ENCODE peak calls at places on chromosomes 6 and 20, in six cellular contexts. One of them, this sample, is unnamed.
A peak's percentile ranks its signal among the peaks of the same experiment; 100 is the strongest.

GRCh38 chr20:48015943-48016723 is 230.9 kb upstream of the SULF2 start:
- DNase-seq in A549: no peak
- DNase-seq in GM12878: no peak
- DNase-seq in IMR-90: peak; percentile 82
- DNase-seq in SK-N-SH: no peak
- DNase-seq in HepG2: no peak
- DNase-seq in this sample: no peak

GRCh38 chr6:11779308-11780096 is 899 bp upstream of the ADTRP start:
- DNase-seq in A549: no peak
- DNase-seq in GM12878: no peak
- DNase-seq in IMR-90: no peak
- DNase-seq in SK-N-SH: no peak
- DNase-seq in HepG2: no peak
- DNase-seq in this sample: no peak

GRCh38 chr6:9801255-9801757 is 613.6 kb downstream of the TFAP2A start:
- DNase-seq in A549: no peak
- DNase-seq in GM12878: no peak
- DNase-seq in IMR-90: peak; percentile 82
- DNase-seq in SK-N-SH: no peak
- DNase-seq in HepG2: no peak
- DNase-seq in this sample: no peak

GRCh38 chr6:74574794-74575193 is 631.1 kb downstream of the COL12A1 start:
- DNase-seq in A549: no peak
- DNase-seq in GM12878: no peak
- DNase-seq in IMR-90: peak; percentile 58
- DNase-seq in SK-N-SH: peak; percentile 13
- DNase-seq in HepG2: peak; percentile 49
- DNase-seq in this sample: peak; percentile 9

GRCh38 chr6:7085911-7086310 is 21.9 kb upstream of the RREB1 start:
- DNase-seq in A549: no peak
- DNase-seq in GM12878: no peak
- DNase-seq in IMR-90: no peak
- DNase-seq in SK-N-SH: peak; percentile 65
- DNase-seq in HepG2: no peak
- DNase-seq in this sample: no peak

GRCh38 chr6:35727935-35728662 is 8.7 kb upstream of the ARMC12 start:
- DNase-seq in A549: peak; percentile 62
- DNase-seq in GM12878: no peak
- DNase-seq in IMR-90: peak; percentile 94
- DNase-seq in SK-N-SH: peak; percentile 89
- DNase-seq in HepG2: peak; percentile 76
- DNase-seq in this sample: peak; percentile 97

GRCh38 chr6:16819752-16820151 is 58.5 kb upstream of the ATXN1 start:
- DNase-seq in A549: no peak
- DNase-seq in GM12878: no peak
- DNase-seq in IMR-90: peak; percentile 30
- DNase-seq in SK-N-SH: no peak
- DNase-seq in HepG2: no peak
- DNase-seq in this sample: peak; percentile 26

GRCh38 chr6:4125500-4125899 is 9.9 kb downstream of the ECI2 start:
- DNase-seq in A549: no peak
- DNase-seq in GM12878: no peak
- DNase-seq in IMR-90: peak; percentile 8
- DNase-seq in SK-N-SH: no peak
- DNase-seq in HepG2: no peak
- DNase-seq in this sample: no peak

GRCh38 chr6:4776967-4777925 is 1.0 kb downstream of the CDYL start:
- DNase-seq in A549: no peak
- DNase-seq in GM12878: no peak
- DNase-seq in IMR-90: peak; percentile 39
- DNase-seq in SK-N-SH: no peak
- DNase-seq in HepG2: no peak
- DNase-seq in this sample: peak; percentile 59

GRCh38 chr20:10090588-10091166 is 55.9 kb downstream of the ANKEF1 start:
- DNase-seq in A549: peak; percentile 57
- DNase-seq in GM12878: no peak
- DNase-seq in IMR-90: peak; percentile 53
- DNase-seq in SK-N-SH: peak; percentile 50
- DNase-seq in HepG2: peak; percentile 63
- DNase-seq in this sample: peak; percentile 43

GRCh38 chr6:96899019-96899418 is 1.3 kb upstream of the NDUFAF4 start:
- DNase-seq in A549: peak; percentile 6
- DNase-seq in GM12878: no peak
- DNase-seq in IMR-90: peak; percentile 55
- DNase-seq in SK-N-SH: peak; percentile 19
- DNase-seq in HepG2: peak; percentile 19
- DNase-seq in this sample: no peak

GRCh38 chr6:75268121-75268987 is 16.2 kb downstream of the TMEM30A start:
- DNase-seq in A549: no peak
- DNase-seq in GM12878: no peak
- DNase-seq in IMR-90: peak; percentile 54
- DNase-seq in SK-N-SH: no peak
- DNase-seq in HepG2: no peak
- DNase-seq in this sample: no peak

GRCh38 chr6:26172496-26172958 is 85.3 kb downstream of the HFE start:
- DNase-seq in A549: no peak
- DNase-seq in GM12878: no peak
- DNase-seq in IMR-90: peak; percentile 46
- DNase-seq in SK-N-SH: peak; percentile 39
- DNase-seq in HepG2: no peak
- DNase-seq in this sample: peak; percentile 66

GRCh38 chr6:21953831-21954801 is 342.7 kb downstream of the PRL start:
- DNase-seq in A549: no peak
- DNase-seq in GM12878: no peak
- DNase-seq in IMR-90: peak; percentile 93
- DNase-seq in SK-N-SH: peak; percentile 66
- DNase-seq in HepG2: peak; percentile 15
- DNase-seq in this sample: peak; percentile 17

GRCh38 chr6:125273965-125274364 is 27.8 kb downstream of the HDDC2 start:
- DNase-seq in A549: no peak
- DNase-seq in GM12878: no peak
- DNase-seq in IMR-90: peak; percentile 24
- DNase-seq in SK-N-SH: no peak
- DNase-seq in HepG2: no peak
- DNase-seq in this sample: no peak

GRCh38 chr6:64520050-64520449 is 884.4 kb downstream of the PHF3 start:
- DNase-seq in A549: peak; percentile 4
- DNase-seq in GM12878: peak; percentile 5
- DNase-seq in IMR-90: peak; percentile 95
- DNase-seq in SK-N-SH: no peak
- DNase-seq in HepG2: no peak
- DNase-seq in this sample: no peak

GRCh38 chr6:56364482-56365313 is 117.3 kb upstream of the COL21A1 start:
- DNase-seq in A549: no peak
- DNase-seq in GM12878: no peak
- DNase-seq in IMR-90: peak; percentile 78
- DNase-seq in SK-N-SH: peak; percentile 21
- DNase-seq in HepG2: no peak
- DNase-seq in this sample: no peak

GRCh38 chr6:87155920-87156600 is 695 bp downstream of the ZNF292 start:
- DNase-seq in A549: peak; percentile 3
- DNase-seq in GM12878: no peak
- DNase-seq in IMR-90: peak; percentile 46
- DNase-seq in SK-N-SH: peak; percentile 60
- DNase-seq in HepG2: peak; percentile 39
- DNase-seq in this sample: peak; percentile 59

GRCh38 chr6:107230024-107230423 is 114.7 kb upstream of the BEND3 start:
- DNase-seq in A549: no peak
- DNase-seq in GM12878: no peak
- DNase-seq in IMR-90: no peak
- DNase-seq in SK-N-SH: no peak
- DNase-seq in HepG2: no peak
- DNase-seq in this sample: no peak
- TF ChIP-seq SMC3 in A549: no peak
- TF ChIP-seq SMC3 in GM12878: no peak
- TF ChIP-seq SMC3 in IMR-90: no peak
- TF ChIP-seq SMC3 in SK-N-SH: no peak
- TF ChIP-seq SMC3 in HepG2: no peak
- TF ChIP-seq SMC3 in this sample: no peak

DNA sequence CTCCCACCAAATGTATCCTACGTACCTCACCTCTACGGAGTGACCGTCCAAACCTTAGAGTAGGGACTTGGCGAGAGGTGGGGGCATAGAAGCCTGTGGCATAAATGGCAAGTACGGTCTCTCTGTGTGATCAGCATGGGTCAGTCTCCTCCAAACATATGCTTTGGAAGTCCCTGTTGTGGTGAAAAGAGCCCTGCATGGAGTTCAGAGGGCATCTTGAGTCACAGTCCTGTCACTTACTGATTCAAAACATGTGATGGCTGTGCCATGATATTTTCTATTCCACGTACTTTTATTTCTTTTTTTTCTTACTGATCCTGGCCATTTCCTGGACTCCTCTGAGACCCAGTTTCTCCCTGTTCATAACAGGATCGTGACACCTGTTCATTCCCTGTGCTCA is 67.5 kb upstream of the CEP85L start:
- DNase-seq in A549: no peak
- DNase-seq in GM12878: no peak
- DNase-seq in IMR-90: no peak
- DNase-seq in SK-N-SH: no peak
- DNase-seq in HepG2: no peak
- DNase-seq in this sample: no peak
- H3K4me2 ChIP-seq in A549: no peak overlapping the region
- H3K4me2 ChIP-seq in GM12878: peak overlapping the region; percentile 83
- H3K4me2 ChIP-seq in IMR-90: no peak overlapping the region
- H3K4me2 ChIP-seq in SK-N-SH: no peak overlapping the region
- H3K4me2 ChIP-seq in HepG2: no peak overlapping the region
- H3K4me2 ChIP-seq in this sample: no peak overlapping the region

GRCh38 chr6:157106487-157106886 is 216.8 kb downstream of the TMEM242 start:
- DNase-seq in A549: peak; percentile 47
- DNase-seq in GM12878: no peak
- DNase-seq in IMR-90: peak; percentile 78
- DNase-seq in SK-N-SH: no peak
- DNase-seq in HepG2: no peak
- DNase-seq in this sample: peak; percentile 35
- TF ChIP-seq SMC3 in A549: no peak
- TF ChIP-seq SMC3 in GM12878: no peak
- TF ChIP-seq SMC3 in IMR-90: no peak
- TF ChIP-seq SMC3 in SK-N-SH: no peak
- TF ChIP-seq SMC3 in HepG2: no peak
- TF ChIP-seq SMC3 in this sample: no peak

GRCh38 chr6:37695273-37695672 is 2.4 kb downstream of the MDGA1 start:
- DNase-seq in A549: no peak
- DNase-seq in GM12878: no peak
- DNase-seq in IMR-90: no peak
- DNase-seq in SK-N-SH: no peak
- DNase-seq in HepG2: no peak
- DNase-seq in this sample: no peak
- H3K4me2 ChIP-seq in A549: peak overlapping the region; percentile 98
- H3K4me2 ChIP-seq in GM12878: no peak overlapping the region
- H3K4me2 ChIP-seq in IMR-90: peak overlapping the region; percentile 91
- H3K4me2 ChIP-seq in SK-N-SH: peak overlapping the region; percentile 98
- H3K4me2 ChIP-seq in HepG2: no peak overlapping the region
- H3K4me2 ChIP-seq in this sample: no peak overlapping the region

This sample was measured in K562.